ENCODE peak calls at places on chromosomes 1 and 21, in ten cellular contexts. J is kidney epithelial cell, B is AG09309, O is lung, Z is body of pancreas, T is tibial nerve, L is heart right ventricle, X is choroid plexus epithelial cell, Y is lower leg skin, F is cardiac fibroblast. R is an unnamed sample.

GRCh38 chr1:203638076-203638475 is 11.4 kb downstream of the ATP2B4 start:
- DNase-seq in J (no peak), B (no peak), O (no peak), Z (no peak), T (no peak), L (no peak), X (no peak), Y (no peak), F (no peak), R (no peak)

GRCh38 chr1:183822081-183822611 is 17.2 kb downstream of the RGL1 start:
- DNase-seq in J (no peak), B (no peak), O (no peak), Z (no peak), T (no peak), L (no peak), X (peak; percentile 35), Y (no peak), F (peak; percentile 68), R (peak; percentile 90)

GRCh38 chr1:45569962-45570581 is 13.8 kb upstream of the NASP start:
- DNase-seq in J (no peak), B (peak; percentile 25), O (peak; percentile 72), Z (peak; percentile 75), T (peak; percentile 59), L (peak; percentile 34), X (peak; percentile 89), Y (peak; percentile 93), F (peak; percentile 87), R (peak; percentile 86)

GRCh38 chr1:236063919-236064673 is 794 bp downstream of the NID1 start:
- DNase-seq in J (no peak), B (no peak), O (peak; percentile 36), Z (peak; percentile 75), T (no peak), L (peak; percentile 66), X (peak; percentile 76), Y (peak; percentile 92), F (peak; percentile 88), R (peak; percentile 77)

GRCh38 chr1:226181996-226182714 is 4.4 kb downstream of the ACBD3 start:
- DNase-seq in J (peak; percentile 45), B (peak; percentile 14), O (peak; percentile 33), Z (peak; percentile 53), T (peak; percentile 34), L (peak; percentile 35), X (peak; percentile 73), Y (peak; percentile 89), F (peak; percentile 74), R (peak; percentile 70)

GRCh38 chr1:167064622-167065021 is 25.6 kb downstream of the GPA33 start:
- DNase-seq in J (no peak), B (no peak), O (no peak), Z (no peak), T (no peak), L (no peak), X (no peak), Y (no peak), F (no peak), R (no peak)

GRCh38 chr1:208231929-208232360 is 12.2 kb downstream of the PLXNA2 start:
- DNase-seq in J (no peak), B (no peak), O (no peak), Z (peak; percentile 81), T (no peak), L (no peak), X (peak; percentile 78), Y (no peak), F (peak; percentile 66), R (peak; percentile 61)

GRCh38 chr1:223233019-223233409 is 90.0 kb upstream of the TLR5 start:
- DNase-seq in J (no peak), B (no peak), O (no peak), Z (no peak), T (no peak), L (no peak), X (no peak), Y (no peak), F (no peak), R (no peak)

GRCh38 chr1:229420765-229421164 is 13.1 kb downstream of the ACTA1 start:
- DNase-seq in J (no peak), B (no peak), O (no peak), Z (no peak), T (no peak), L (no peak), X (no peak), Y (no peak), F (no peak), R (no peak)

GRCh38 chr1:62962794-62963776 is 179.2 kb downstream of the ATG4C start:
- DNase-seq in J (no peak), B (peak; percentile 7), O (no peak), Z (peak; percentile 27), T (no peak), L (no peak), X (peak; percentile 75), Y (no peak), F (peak; percentile 67), R (peak; percentile 50)

GRCh38 chr1:227388771-227389170 is 70.5 kb upstream of the CDC42BPA start:
- DNase-seq in J (no peak), B (no peak), O (no peak), Z (no peak), T (no peak), L (no peak), X (no peak), Y (no peak), F (no peak), R (no peak)

GRCh38 chr1:246008256-246008901 is 498.7 kb downstream of the SMYD3 start:
- DNase-seq in J (no peak), B (no peak), O (peak; percentile 36), Z (no peak), T (no peak), L (no peak), X (no peak), Y (no peak), F (no peak), R (no peak)
- H3K4me3 ChIP-seq in J (no peak overlapping the region), B (no peak overlapping the region), O (no peak overlapping the region), Z (no peak overlapping the region), T (no peak overlapping the region), L (no peak overlapping the region), X (no peak overlapping the region), Y (no peak overlapping the region), F (no peak overlapping the region), R (no peak overlapping the region)

GRCh38 chr21:46048926-46049889 is 48.7 kb upstream of the COL6A2 start:
- DNase-seq in J (no peak), B (peak; percentile 100), O (peak; percentile 65), Z (peak; percentile 54), T (peak; percentile 82), L (peak; percentile 84), X (peak; percentile 98), Y (peak; percentile 97), F (peak; percentile 100), R (peak; percentile 100)
- TF ChIP-seq CTCF in J (no peak), B (no peak), O (no peak), Z (no peak), T (no peak), L (no peak), X (no peak), Y (no peak), F (no peak), R (no peak)

GRCh38 chr1:246595146-246595545 is 28.9 kb downstream of the CNST start:
- DNase-seq in J (no peak), B (no peak), O (no peak), Z (no peak), T (no peak), L (no peak), X (no peak), Y (no peak), F (no peak), R (no peak)
- H3K4me3 ChIP-seq in J (no peak overlapping the region), B (no peak overlapping the region), O (no peak overlapping the region), Z (no peak overlapping the region), T (no peak overlapping the region), L (no peak overlapping the region), X (no peak overlapping the region), Y (no peak overlapping the region), F (no peak overlapping the region), R (no peak overlapping the region)

GRCh38 chr1:10635385-10635896 is 160.7 kb downstream of the PEX14 start:
- DNase-seq in J (no peak), B (peak; percentile 49), O (peak; percentile 46), Z (no peak), T (no peak), L (peak; percentile 37), X (no peak), Y (no peak), F (no peak), R (peak; percentile 4)
- TF ChIP-seq CTCF in J (no peak), B (no peak), O (no peak), Z (no peak), T (no peak), L (no peak), X (no peak), Y (no peak), F (no peak), R (no peak)

R was measured in fibroblast of the aortic adventitia.